ENCODE peak calls at places on chromosomes 2 and 18, in five cellular contexts. S is LoVo, W is NCI-H510A treated with DMSO at 0.1 percent for 48 hours, O is SK-N-SH, U is aorta. N is an unnamed sample.

GRCh38 chr2:201234167-201235139 is 25.9 kb upstream of the CASP8 start:
- DNase-seq in U (no peak), W (no peak), S (no peak), O (no peak), N (no peak)

GRCh38 chr2:45771251-45771650 is 119.8 kb downstream of the PRKCE start:
- DNase-seq in S (no peak), U (peak; percentile 70), W (peak; percentile 38), O (peak; percentile 62), N (peak; percentile 88)

GRCh38 chr2:7672685-7673071 is 755.5 kb downstream of the RNF144A start:
- DNase-seq in S (no peak), W (no peak), O (no peak), U (no peak), N (no peak)

GRCh38 chr2:157782057-157782845 is 93.9 kb downstream of the ACVR1 start:
- DNase-seq in U (no peak), O (peak; percentile 11), W (no peak), S (no peak), N (peak; percentile 25)

GRCh38 chr2:145166716-145167115 is 646.8 kb upstream of the ZEB2 start:
- DNase-seq in O (no peak), S (no peak), U (no peak), W (no peak), N (no peak)

GRCh38 chr2:233311241-233311926 is 3.8 kb downstream of the SAG start:
- DNase-seq in O (no peak), U (no peak), W (no peak), S (no peak), N (no peak)

GRCh38 chr18:54210463-54210862 is 14.0 kb downstream of the MBD2 start:
- DNase-seq in W (no peak), U (no peak), S (no peak), O (no peak), N (peak; percentile 16)

GRCh38 chr2:233501198-233502076 is 65.1 kb downstream of the USP40 start:
- DNase-seq in W (no peak), S (no peak), O (no peak), U (no peak), N (no peak)

GRCh38 chr2:234674781-234675201 is 177.9 kb upstream of the ARL4C start:
- DNase-seq in S (no peak), W (no peak), U (no peak), O (no peak), N (no peak)

GRCh38 chr18:74064510-74064909 is 83.1 kb downstream of the FBXO15 start:
- DNase-seq in S (no peak), O (no peak), W (peak; percentile 47), U (no peak), N (no peak)

GRCh38 chr18:78174737-78175136 is 804.9 kb upstream of the SALL3 start:
- DNase-seq in U (no peak), O (no peak), S (no peak), W (no peak), N (no peak)

GRCh38 chr2:150320623-150321022 is 166.8 kb downstream of the RND3 start:
- DNase-seq in O (no peak), S (no peak), W (no peak), U (no peak), N (peak; percentile 33)

GRCh38 chr2:154600931-154601494 is 97.5 kb upstream of the KCNJ3 start:
- DNase-seq in S (no peak), O (no peak), W (no peak), U (no peak), N (no peak)

GRCh38 chr2:215460682-215461081 is 24.8 kb upstream of the FN1 start:
- DNase-seq in S (no peak), W (no peak), U (no peak), O (no peak), N (no peak)

GRCh38 chr2:188765522-188765921 is 208.7 kb upstream of the COL3A1 start:
- DNase-seq in U (no peak), S (no peak), O (no peak), W (peak; percentile 4), N (no peak)